ENCODE peak calls at places on chromosome 17, in eight cellular contexts. One of them, this sample, is unnamed.

GRCh38 chr17:66348605-66349165 is 46.3 kb downstream of the PRKCA start:
- DNase-seq in GM12878: no peak
- DNase-seq in H1: no peak
- DNase-seq in HepG2: peak
- DNase-seq in HCT116: peak
- DNase-seq in K562: peak
- DNase-seq in A549: peak
- DNase-seq in IMR-90: peak
- DNase-seq in this sample: peak

GRCh38 chr17:80175411-80175810 is 5.6 kb downstream of the CARD14 start:
- DNase-seq in A549: peak
- DNase-seq in GM12878: no peak
- DNase-seq in H1: no peak
- DNase-seq in HepG2: no peak
- DNase-seq in HCT116: no peak
- DNase-seq in K562: no peak
- DNase-seq in IMR-90: no peak
- DNase-seq in this sample: peak

GRCh38 chr17:233473-233941 is 52.1 kb upstream of the DOC2B start:
- DNase-seq in H1: no peak
- DNase-seq in HepG2: peak
- DNase-seq in IMR-90: no peak
- DNase-seq in GM12878: no peak
- DNase-seq in K562: no peak
- DNase-seq in HCT116: no peak
- DNase-seq in A549: no peak
- DNase-seq in this sample: no peak

GRCh38 chr17:73045722-73046121 is 46.8 kb downstream of the SLC39A11 start:
- DNase-seq in H1: no peak
- DNase-seq in K562: no peak
- DNase-seq in HepG2: no peak
- DNase-seq in A549: no peak
- DNase-seq in GM12878: no peak
- DNase-seq in HCT116: no peak
- DNase-seq in IMR-90: no peak
- DNase-seq in this sample: no peak

GRCh38 chr17:80891096-80892018 is 100.3 kb upstream of the CHMP6 start:
- DNase-seq in HCT116: peak
- DNase-seq in HepG2: no peak
- DNase-seq in GM12878: peak
- DNase-seq in H1: no peak
- DNase-seq in A549: peak
- DNase-seq in IMR-90: peak
- DNase-seq in K562: peak
- DNase-seq in this sample: no peak

GRCh38 chr17:50272246-50272645 is 2.0 kb upstream of the TMEM92 start:
- DNase-seq in H1: peak
- DNase-seq in GM12878: no peak
- DNase-seq in K562: no peak
- DNase-seq in HCT116: no peak
- DNase-seq in HepG2: no peak
- DNase-seq in A549: no peak
- DNase-seq in IMR-90: no peak
- DNase-seq in this sample: peak

GRCh38 chr17:41211845-41212466 is 14.5 kb upstream of the KRTAP9-2 start:
- DNase-seq in HCT116: peak
- DNase-seq in IMR-90: peak
- DNase-seq in H1: no peak
- DNase-seq in HepG2: no peak
- DNase-seq in K562: no peak
- DNase-seq in GM12878: no peak
- DNase-seq in A549: peak
- DNase-seq in this sample: no peak

GRCh38 chr17:18093616-18094408 is 6.1 kb downstream of the DRG2 start:
- DNase-seq in A549: peak
- DNase-seq in IMR-90: peak
- DNase-seq in HCT116: peak
- DNase-seq in H1: no peak
- DNase-seq in GM12878: no peak
- DNase-seq in K562: peak
- DNase-seq in HepG2: peak
- DNase-seq in this sample: no peak

GRCh38 chr17:76480676-76481075 is 13.3 kb downstream of the AANAT start:
- DNase-seq in HCT116: no peak
- DNase-seq in A549: no peak
- DNase-seq in GM12878: no peak
- DNase-seq in HepG2: no peak
- DNase-seq in H1: no peak
- DNase-seq in IMR-90: no peak
- DNase-seq in K562: no peak
- DNase-seq in this sample: no peak

GRCh38 chr17:78896834-78897638 is 6.0 kb downstream of the CEP295NL start:
- DNase-seq in HepG2: no peak
- DNase-seq in H1: no peak
- DNase-seq in HCT116: no peak
- DNase-seq in GM12878: no peak
- DNase-seq in K562: no peak
- DNase-seq in A549: no peak
- DNase-seq in IMR-90: no peak
- DNase-seq in this sample: peak

GRCh38 chr17:77210946-77211541 is 70.3 kb downstream of the SEC14L1 start:
- DNase-seq in H1: no peak
- DNase-seq in IMR-90: no peak
- DNase-seq in GM12878: no peak
- DNase-seq in HepG2: no peak
- DNase-seq in HCT116: no peak
- DNase-seq in A549: no peak
- DNase-seq in K562: no peak
- DNase-seq in this sample: no peak

GRCh38 chr17:13194887-13195286 is 177.1 kb upstream of the ELAC2 start:
- DNase-seq in GM12878: no peak
- DNase-seq in A549: no peak
- DNase-seq in HepG2: no peak
- DNase-seq in H1: no peak
- DNase-seq in HCT116: no peak
- DNase-seq in IMR-90: no peak
- DNase-seq in K562: no peak
- DNase-seq in this sample: no peak

GRCh38 chr17:50064253-50064991 is 8.5 kb downstream of the ITGA3 start:
- DNase-seq in A549: peak
- DNase-seq in K562: peak
- DNase-seq in GM12878: no peak
- DNase-seq in IMR-90: peak
- DNase-seq in HepG2: no peak
- DNase-seq in HCT116: peak
- DNase-seq in H1: no peak
- DNase-seq in this sample: peak

GRCh38 chr17:44382917-44383316 is 6.5 kb downstream of the ITGA2B start:
- DNase-seq in K562: no peak
- DNase-seq in H1: no peak
- DNase-seq in IMR-90: no peak
- DNase-seq in HCT116: no peak
- DNase-seq in A549: no peak
- DNase-seq in HepG2: no peak
- DNase-seq in GM12878: no peak
- DNase-seq in this sample: no peak

GRCh38 chr17:54745862-54746261 is 154.8 kb upstream of the TOM1L1 start:
- DNase-seq in GM12878: no peak
- DNase-seq in H1: no peak
- DNase-seq in HCT116: no peak
- DNase-seq in K562: no peak
- DNase-seq in IMR-90: no peak
- DNase-seq in A549: no peak
- DNase-seq in HepG2: no peak
- DNase-seq in this sample: no peak

GRCh38 chr17:55430531-55431228 is 9.0 kb upstream of the MMD start:
- DNase-seq in HepG2: no peak
- DNase-seq in GM12878: no peak
- DNase-seq in A549: no peak
- DNase-seq in IMR-90: no peak
- DNase-seq in H1: no peak
- DNase-seq in K562: no peak
- DNase-seq in HCT116: no peak
- DNase-seq in this sample: peak

DNA sequence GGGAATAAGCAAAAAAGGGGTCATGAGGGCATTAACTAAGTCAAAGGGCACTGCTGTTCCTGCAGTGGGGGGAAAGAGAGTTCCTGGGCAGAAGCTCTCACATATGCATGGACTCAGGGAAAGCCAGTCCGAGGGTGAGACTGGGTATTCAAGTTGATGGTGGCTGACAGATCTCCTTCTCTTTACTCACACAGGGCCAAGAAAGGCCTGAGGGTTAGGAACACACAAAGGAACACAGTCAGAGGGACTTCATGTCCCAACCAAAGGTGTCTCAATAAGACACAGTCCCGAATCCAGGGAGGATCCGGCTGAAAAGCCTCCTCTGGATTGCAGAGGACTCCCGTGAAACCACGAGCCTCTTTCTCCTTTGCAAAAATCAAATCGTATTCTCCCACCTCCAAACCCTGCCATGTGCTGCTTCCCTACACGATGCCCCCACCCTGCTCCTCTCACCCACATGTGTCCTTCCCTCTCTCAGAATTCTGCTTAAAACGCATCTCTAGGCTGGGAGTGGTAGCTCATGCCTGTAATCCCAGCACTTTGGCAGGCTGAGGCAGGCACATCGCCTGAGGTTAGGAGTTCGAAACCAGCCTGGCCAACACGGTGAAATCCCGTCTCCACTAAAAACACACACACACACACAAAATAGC is 23.6 kb downstream of the CUEDC1 start:
- DNase-seq in A549: no peak
- DNase-seq in K562: no peak
- DNase-seq in IMR-90: no peak
- DNase-seq in HCT116: no peak
- DNase-seq in H1: no peak
- DNase-seq in HepG2: no peak
- DNase-seq in GM12878: no peak
- DNase-seq in this sample: no peak
- TF ChIP-seq CTCF in A549: no peak
- TF ChIP-seq CTCF in K562: no peak
- TF ChIP-seq CTCF in IMR-90: no peak
- TF ChIP-seq CTCF in HCT116: no peak
- TF ChIP-seq CTCF in H1: no peak
- TF ChIP-seq CTCF in HepG2: no peak
- TF ChIP-seq CTCF in GM12878: no peak
- TF ChIP-seq CTCF in this sample: no peak

DNA sequence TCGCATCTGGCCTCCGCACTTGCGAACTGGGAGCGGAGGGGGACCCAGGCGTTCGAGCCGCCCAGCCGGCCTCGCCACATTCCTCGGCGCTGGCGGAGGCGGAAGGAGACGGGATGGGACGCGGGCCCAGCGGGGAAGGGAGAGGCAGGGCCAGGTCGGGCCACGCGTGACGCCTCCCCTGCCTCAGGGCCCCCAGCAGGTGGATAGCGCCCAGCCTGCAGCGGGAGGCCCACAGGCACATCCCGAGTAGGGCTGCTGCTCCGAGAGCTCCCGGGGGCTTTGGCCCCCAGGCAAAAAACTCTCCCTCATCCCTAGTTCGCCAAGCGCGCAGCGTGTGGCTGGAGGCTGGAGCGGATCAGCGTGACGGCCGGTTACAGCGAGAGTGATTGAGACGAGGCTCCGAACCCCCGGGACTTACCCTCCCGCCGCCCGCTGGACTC is 790 bp downstream of the PLEKHH3 start:
- DNase-seq in H1: no peak
- DNase-seq in HepG2: no peak
- DNase-seq in IMR-90: peak
- DNase-seq in A549: peak
- DNase-seq in GM12878: no peak
- DNase-seq in K562: peak
- DNase-seq in HCT116: no peak
- DNase-seq in this sample: peak
- TF ChIP-seq RAD21 in H1: no peak
- TF ChIP-seq RAD21 in HepG2: no peak
- TF ChIP-seq RAD21 in IMR-90: no peak
- TF ChIP-seq RAD21 in A549: no peak
- TF ChIP-seq RAD21 in GM12878: no peak
- TF ChIP-seq RAD21 in K562: no peak
- TF ChIP-seq RAD21 in HCT116: no peak
- TF ChIP-seq RAD21 in this sample: no peak

GRCh38 chr17:2023692-2024571 is 1.2 kb downstream of the RTN4RL1 start:
- DNase-seq in IMR-90: peak
- DNase-seq in K562: peak
- DNase-seq in HepG2: no peak
- DNase-seq in A549: peak
- DNase-seq in GM12878: no peak
- DNase-seq in H1: peak
- DNase-seq in HCT116: peak
- DNase-seq in this sample: peak
- TF ChIP-seq CTCF in IMR-90: no peak
- TF ChIP-seq CTCF in K562: no peak
- TF ChIP-seq CTCF in HepG2: no peak
- TF ChIP-seq CTCF in A549: no peak
- TF ChIP-seq CTCF in GM12878: no peak
- TF ChIP-seq CTCF in H1: no peak
- TF ChIP-seq CTCF in HCT116: no peak
- TF ChIP-seq CTCF in this sample: no peak

GRCh38 chr17:8187517-8188407 is 2.2 kb downstream of the BORCS6 start:
- DNase-seq in A549: peak
- DNase-seq in HepG2: peak
- DNase-seq in HCT116: peak
- DNase-seq in H1: peak
- DNase-seq in GM12878: peak
- DNase-seq in K562: peak
- DNase-seq in IMR-90: peak
- DNase-seq in this sample: peak

GRCh38 chr17:8189041-8189710 is 804 bp downstream of the BORCS6 start:
- DNase-seq in HCT116: no peak
- DNase-seq in IMR-90: no peak
- DNase-seq in H1: peak
- DNase-seq in HepG2: no peak
- DNase-seq in K562: no peak
- DNase-seq in GM12878: no peak
- DNase-seq in A549: no peak
- DNase-seq in this sample: no peak

GRCh38 chr17:8186787-8187516 is 3.0 kb downstream of the BORCS6 start:
- DNase-seq in HCT116: peak
- DNase-seq in A549: peak
- DNase-seq in HepG2: peak
- DNase-seq in K562: peak
- DNase-seq in GM12878: peak
- DNase-seq in H1: peak
- DNase-seq in IMR-90: peak
- DNase-seq in this sample: peak

GRCh38 chr17:8189711-8190477 is at the start of gene BORCS6:
- DNase-seq in K562: peak
- DNase-seq in GM12878: peak
- DNase-seq in IMR-90: peak
- DNase-seq in HepG2: peak
- DNase-seq in H1: peak
- DNase-seq in A549: peak
- DNase-seq in HCT116: peak
- DNase-seq in this sample: peak

GRCh38 chr17:8188408-8188839 is 1.6 kb downstream of the BORCS6 start:
- DNase-seq in K562: no peak
- DNase-seq in HepG2: no peak
- DNase-seq in HCT116: no peak
- DNase-seq in A549: no peak
- DNase-seq in IMR-90: no peak
- DNase-seq in H1: no peak
- DNase-seq in GM12878: no peak
- DNase-seq in this sample: no peak
- TF ChIP-seq RAD21 in K562: no peak
- TF ChIP-seq RAD21 in HepG2: no peak
- TF ChIP-seq RAD21 in HCT116: no peak
- TF ChIP-seq RAD21 in A549: no peak
- TF ChIP-seq RAD21 in IMR-90: no peak
- TF ChIP-seq RAD21 in H1: no peak
- TF ChIP-seq RAD21 in GM12878: no peak
- TF ChIP-seq RAD21 in this sample: no peak

This sample was measured in SK-N-SH.